ENCODE peak calls at places on chromosomes 11 and 22, in nine cellular contexts. N, E, C, A, J, G, S, Q and X are unnamed samples.

GRCh38 chr11:60921777-60922335 is 2.4 kb upstream of the TMEM132A start:
- DNase-seq in A (no peak), G (no peak), C (no peak), N (no peak), Q (no peak), J (no peak), S (no peak), E (no peak), X (no peak)

GRCh38 chr11:127998421-127998820 is 588.9 kb downstream of the ETS1 start:
- DNase-seq in J (no peak), N (no peak), G (peak), C (no peak), Q (no peak), A (no peak), S (no peak), E (no peak), X (no peak)

GRCh38 chr22:27554106-27554814 is 247.3 kb downstream of the MN1 start:
- DNase-seq in J (peak), E (no peak), C (no peak), Q (peak), A (peak), S (no peak), G (no peak), N (no peak), X (no peak)

GRCh38 chr11:28919194-28919593 is 811.0 kb downstream of the METTL15 start:
- DNase-seq in C (no peak), N (no peak), G (no peak), A (no peak), J (no peak), Q (no peak), S (no peak), E (no peak), X (no peak)

GRCh38 chr11:76355172-76355571 is 25.8 kb downstream of the THAP12 start:
- DNase-seq in A (no peak), E (no peak), Q (no peak), C (no peak), J (no peak), S (no peak), G (no peak), N (no peak), X (no peak)

GRCh38 chr11:114285599-114285998 is 10.6 kb upstream of the NNMT start:
- DNase-seq in N (no peak), Q (peak), E (no peak), G (peak), A (peak), S (no peak), J (peak), C (no peak), X (no peak)

GRCh38 chr11:33168605-33169240 is 7.4 kb upstream of the CSTF3 start:
- DNase-seq in A (peak), C (no peak), E (no peak), Q (peak), S (no peak), G (peak), N (no peak), J (peak), X (no peak)

GRCh38 chr22:25961699-25962098 is 207.6 kb upstream of the SEZ6L start:
- DNase-seq in G (no peak), J (no peak), A (no peak), C (no peak), E (no peak), N (no peak), S (no peak), Q (no peak), X (no peak)

GRCh38 chr11:64918056-64918455 is 1.0 kb upstream of the ATG2A start:
- DNase-seq in E (no peak), S (no peak), Q (peak), N (no peak), G (peak), C (no peak), A (peak), J (peak), X (no peak)

GRCh38 chr11:74248469-74248868 is 63.0 kb downstream of the P4HA3 start:
- DNase-seq in N (no peak), J (no peak), Q (no peak), E (no peak), S (no peak), C (no peak), G (no peak), A (no peak), X (no peak)

GRCh38 chr22:38871360-38872171 is 450 bp downstream of the CBX6 start:
- DNase-seq in C (no peak), S (no peak), G (no peak), Q (no peak), J (no peak), N (no peak), E (no peak), A (no peak), X (peak)

GRCh38 chr22:36010090-36010489 is 18.5 kb downstream of the RBFOX2 start:
- DNase-seq in G (no peak), N (no peak), C (no peak), Q (no peak), S (peak), J (no peak), A (no peak), E (no peak), X (no peak)

GRCh38 chr11:110251837-110252236 is 44.6 kb downstream of the RDX start:
- DNase-seq in J (peak), Q (peak), A (peak), C (peak), G (peak), E (no peak), N (no peak), S (peak), X (no peak)

GRCh38 chr11:616320-617220 is 820 bp upstream of the IRF7 start:
- DNase-seq in E (no peak), Q (no peak), G (no peak), N (no peak), J (no peak), A (no peak), S (no peak), C (no peak), X (no peak)

GRCh38 chr11:23123766-23124165 is 263.5 kb upstream of the CCDC179 start:
- DNase-seq in Q (peak), S (no peak), N (no peak), C (no peak), J (peak), A (peak), E (no peak), G (peak), X (no peak)

GRCh38 chr11:12235945-12236743 is 125.8 kb downstream of the MICAL2 start:
- DNase-seq in J (peak), C (peak), Q (peak), E (peak), N (peak), G (peak), A (peak), S (peak), X (peak)

GRCh38 chr11:10499452-10500262 is 41.3 kb downstream of the RNF141 start:
- DNase-seq in E (no peak), S (no peak), A (no peak), N (no peak), Q (no peak), G (no peak), C (no peak), J (no peak), X (no peak)

GRCh38 chr11:20353829-20354434 is 9.6 kb upstream of the HTATIP2 start:
- DNase-seq in S (peak), G (peak), A (peak), N (no peak), J (no peak), C (peak), E (no peak), Q (peak), X (no peak)

GRCh38 chr11:72222106-72222891 is 2.3 kb upstream of the INPPL1 start:
- DNase-seq in S (no peak), J (no peak), C (no peak), N (no peak), E (no peak), A (no peak), Q (no peak), G (no peak), X (no peak)

GRCh38 chr11:5597953-5598352 is 1.5 kb downstream of the TRIM6 start:
- DNase-seq in C (no peak), Q (no peak), N (no peak), S (no peak), A (no peak), E (no peak), G (no peak), J (no peak), X (no peak)

GRCh38 chr22:43562843-43563242 is 151.0 kb downstream of the MPPED1 start:
- DNase-seq in E (no peak), Q (no peak), S (no peak), N (no peak), G (no peak), C (no peak), A (no peak), J (no peak), X (no peak)